ENCODE peak calls at places on chromosomes 7 and 10, in eight cellular contexts. F is uterus, O is HCT116, S is GM12878, Z is prostate gland, J is vagina, Q is sigmoid colon, E is right lobe of liver. R is an unnamed sample.
A peak's percentile ranks its signal among the peaks of the same experiment; 100 is the strongest.

GRCh38 chr10:72667207-72667864 is 24.6 kb upstream of the MCU start:
- DNase-seq in Q (no peak), S (no peak), Z (no peak), J (no peak), E (no peak), O (no peak), F (no peak), R (no peak)

GRCh38 chr7:154231732-154232131 is 179.5 kb downstream of the DPP6 start:
- DNase-seq in S (no peak), Q (no peak), Z (no peak), J (no peak), O (no peak), F (no peak), E (no peak), R (no peak)

GRCh38 chr7:78220754-78221153 is 422.2 kb downstream of the PHTF2 start:
- DNase-seq in Z (no peak), Q (no peak), O (no peak), J (no peak), S (no peak), E (no peak), F (no peak), R (no peak)

GRCh38 chr7:29563590-29564454 is at the start of gene PRR15:
- DNase-seq in S (no peak), J (no peak), O (peak; percentile 76), Q (peak; percentile 63), Z (peak; percentile 74), E (peak; percentile 49), F (no peak), R (peak; percentile 89)

GRCh38 chr10:38047666-38048065 is 37.2 kb downstream of the ZNF33A start:
- DNase-seq in Z (no peak), Q (no peak), J (no peak), E (no peak), F (no peak), S (no peak), O (no peak), R (no peak)

GRCh38 chr10:117274509-117274908 is 33.6 kb downstream of the SLC18A2 start:
- DNase-seq in E (no peak), F (no peak), S (no peak), J (no peak), Z (no peak), Q (no peak), O (no peak), R (no peak)

GRCh38 chr7:27690649-27691048 is 28.0 kb upstream of the HIBADH start:
- DNase-seq in J (no peak), E (no peak), O (no peak), F (no peak), S (no peak), Q (no peak), Z (no peak), R (no peak)

GRCh38 chr10:131288648-131289047 is 22.9 kb downstream of the TCERG1L start:
- DNase-seq in E (no peak), Q (no peak), S (no peak), Z (no peak), J (no peak), O (no peak), F (no peak), R (no peak)

GRCh38 chr7:82388138-82388537 is 55.4 kb downstream of the CACNA2D1 start:
- DNase-seq in J (no peak), Z (no peak), S (no peak), F (no peak), E (no peak), Q (no peak), O (no peak), R (no peak)

GRCh38 chr10:87093461-87094372 is 926 bp downstream of the GLUD1 start:
- DNase-seq in E (peak; percentile 78), J (no peak), S (no peak), F (peak; percentile 68), O (no peak), Q (peak; percentile 80), Z (peak; percentile 59), R (peak; percentile 63)

GRCh38 chr10:4514445-4515108 is 311.4 kb upstream of the AKR1E2 start:
- DNase-seq in O (no peak), E (no peak), F (peak; percentile 61), Z (no peak), S (peak; percentile 13), J (peak; percentile 92), Q (peak; percentile 87), R (no peak)

GRCh38 chr10:80277016-80277415 is 12.4 kb downstream of the MAT1A start:
- DNase-seq in O (no peak), Z (no peak), E (peak; percentile 52), S (no peak), Q (no peak), J (peak; percentile 34), F (no peak), R (peak; percentile 5)

GRCh38 chr10:69224862-69225657 is 4.9 kb downstream of the HKDC1 start:
- DNase-seq in O (no peak), E (no peak), Q (no peak), F (no peak), Z (no peak), J (no peak), S (no peak), R (no peak)

GRCh38 chr10:110746254-110746826 is 102.2 kb downstream of the RBM20 start:
- DNase-seq in S (no peak), Z (peak; percentile 73), Q (peak; percentile 75), O (peak; percentile 63), E (peak; percentile 65), J (no peak), F (peak; percentile 65), R (peak; percentile 71)

GRCh38 chr7:138608292-138608691 is 92.9 kb downstream of the SVOPL start:
- DNase-seq in O (no peak), F (no peak), E (no peak), S (peak; percentile 2), Q (no peak), J (no peak), Z (no peak), R (no peak)

GRCh38 chr7:84855758-84856157 is 331.1 kb downstream of the SEMA3D start:
- DNase-seq in O (no peak), F (no peak), Z (no peak), S (no peak), E (no peak), Q (no peak), J (no peak), R (no peak)

GRCh38 chr7:30717181-30717580 is 34.8 kb upstream of the INMT start:
- DNase-seq in E (no peak), F (no peak), O (peak; percentile 37), Z (no peak), Q (no peak), J (no peak), S (no peak), R (no peak)

GRCh38 chr10:127485153-127485857 is 63.8 kb upstream of the NPS start:
- DNase-seq in F (no peak), Z (no peak), J (no peak), Q (no peak), O (no peak), S (no peak), E (no peak), R (no peak)

GRCh38 chr7:155279787-155280445 is 17.8 kb upstream of the INSIG1 start:
- DNase-seq in O (no peak), Z (no peak), F (no peak), E (no peak), Q (no peak), S (no peak), J (no peak), R (no peak)

GRCh38 chr7:120521761-120522737 is 249.1 kb downstream of the KCND2 start:
- DNase-seq in S (no peak), F (no peak), Z (no peak), O (no peak), J (no peak), Q (no peak), E (no peak), R (no peak)

GRCh38 chr10:4061441-4061951 is 276.5 kb upstream of the KLF6 start:
- DNase-seq in S (no peak), Z (peak; percentile 97), J (peak; percentile 95), Q (peak; percentile 91), O (no peak), F (peak; percentile 61), E (no peak), R (no peak)

GRCh38 chr10:69731184-69731583 is 70.5 kb upstream of the COL13A1 start:
- DNase-seq in Z (no peak), Q (peak; percentile 46), O (no peak), E (no peak), J (no peak), S (no peak), F (no peak), R (no peak)

GRCh38 chr10:33901166-33901565 is 566.7 kb upstream of the NRP1 start:
- DNase-seq in E (no peak), F (peak; percentile 28), O (no peak), Q (no peak), S (no peak), J (no peak), Z (no peak), R (no peak)

GRCh38 chr10:22932626-22933370 is 4.9 kb downstream of the ARMC3 start:
- DNase-seq in J (no peak), Z (no peak), S (no peak), O (no peak), F (no peak), Q (no peak), E (no peak), R (no peak)

GRCh38 chr10:22927163-22927562 is 690 bp upstream of the ARMC3 start:
- DNase-seq in F (no peak), J (no peak), Z (no peak), Q (no peak), S (no peak), E (no peak), O (no peak), R (no peak)

GRCh38 chr10:22925088-22925487 is 2.8 kb upstream of the ARMC3 start:
- DNase-seq in E (no peak), Z (no peak), S (no peak), Q (no peak), F (no peak), J (no peak), O (no peak), R (no peak)

GRCh38 chr10:22931948-22932347 is 4.1 kb downstream of the ARMC3 start:
- DNase-seq in Q (no peak), Z (no peak), O (no peak), E (no peak), F (no peak), S (no peak), J (no peak), R (peak; percentile 35)

GRCh38 chr10:22927661-22928403 is at the start of gene ARMC3:
- DNase-seq in F (no peak), O (peak; percentile 18), E (peak; percentile 56), S (no peak), Z (peak; percentile 9), Q (peak; percentile 65), J (no peak), R (peak; percentile 59)
- TF ChIP-seq POLR2A in F (no peak), O (no peak), E (no peak), S (no peak), Z (no peak), Q (no peak), J (no peak), R (no peak)

GRCh38 chr10:100245484-100246220 is 16.3 kb upstream of the CHUK start:
- DNase-seq in E (no peak), J (no peak), Z (no peak), Q (no peak), O (no peak), S (no peak), F (no peak), R (no peak)
- H3K36me3 ChIP-seq in E (peaks cover 63% of the 10 kb centered on the region), J (no peaks in the 10 kb centered on the region), Z (no peaks in the 10 kb centered on the region), Q (peaks cover 14% of the 10 kb centered on the region), O (peaks cover 52% of the 10 kb centered on the region), S (peaks cover 10% of the 10 kb centered on the region), F (no peaks in the 10 kb centered on the region), R (peaks cover 99% of the 10 kb centered on the region)

GRCh38 chr10:28202941-28203352 is 99.9 kb downstream of the MPP7 start:
- DNase-seq in Z (no peak), O (no peak), E (no peak), J (no peak), Q (peak; percentile 77), F (peak; percentile 39), S (no peak), R (no peak)
- H3K27ac ChIP-seq in Z (no peak overlapping the region), O (peak overlapping the region; percentile 78), E (no peak overlapping the region), J (no peak overlapping the region), Q (peak overlapping the region; percentile 76), F (peak overlapping the region; percentile 9), S (no peak overlapping the region), R (no peak overlapping the region)

GRCh38 chr7:135164357-135165021 is 6.0 kb downstream of the CYREN start:
- DNase-seq in F (no peak), E (no peak), O (no peak), Q (no peak), J (no peak), Z (no peak), S (no peak), R (no peak)
- TF ChIP-seq POLR2A in F (no peak), E (no peak), O (no peak), Q (no peak), J (no peak), Z (no peak), S (peak; percentile 73), R (no peak)